ENCODE peak calls at places on chromosomes 16 and 17, in eight cellular contexts. G, H, A, P, M, V, I and R are unnamed samples.

GRCh38 chr17:3556905-3557767 is 476 bp downstream of the TRPV3 start:
- DNase-seq in H (no peak), V (no peak), M (no peak), P (no peak), G (no peak), A (no peak), I (no peak), R (no peak)

GRCh38 chr17:18028114-18028513 is 10.9 kb downstream of the ATPAF2 start:
- DNase-seq in M (no peak), I (no peak), H (no peak), V (no peak), G (no peak), A (no peak), P (no peak), R (no peak)

GRCh38 chr17:68777856-68778694 is 176.9 kb upstream of the FAM20A start:
- DNase-seq in G (no peak), V (no peak), I (no peak), A (no peak), H (no peak), M (no peak), P (no peak), R (no peak)

GRCh38 chr17:5019475-5019956 is 15.7 kb downstream of the SLC52A1 start:
- DNase-seq in M (no peak), G (no peak), A (no peak), V (peak; percentile 14), I (no peak), H (peak; percentile 28), P (no peak), R (peak; percentile 46)

GRCh38 chr17:32227910-32228309 is 37.7 kb upstream of the RHBDL3 start:
- DNase-seq in H (no peak), A (no peak), M (no peak), V (no peak), P (no peak), I (no peak), G (no peak), R (no peak)

GRCh38 chr16:69286941-69287713 is 24.0 kb upstream of the VPS4A start:
- DNase-seq in A (peak; percentile 3), V (no peak), I (peak; percentile 41), H (peak; percentile 22), G (peak; percentile 28), P (no peak), M (peak; percentile 48), R (peak; percentile 75)

GRCh38 chr16:72219282-72219681 is 47.3 kb upstream of the PMFBP1 start:
- DNase-seq in V (no peak), I (no peak), A (no peak), M (no peak), H (no peak), P (no peak), G (no peak), R (no peak)

GRCh38 chr16:22665803-22666202 is 148.2 kb upstream of the HS3ST2 start:
- DNase-seq in H (no peak), M (no peak), V (no peak), I (no peak), G (no peak), A (no peak), P (no peak), R (no peak)

GRCh38 chr17:11330871-11331270 is 89.9 kb downstream of the SHISA6 start:
- DNase-seq in V (no peak), G (no peak), M (no peak), A (no peak), P (no peak), I (no peak), H (no peak), R (no peak)

GRCh38 chr17:44044092-44044491 is 22.4 kb downstream of the LSM12 start:
- DNase-seq in G (no peak), A (no peak), V (no peak), P (no peak), M (no peak), I (no peak), H (no peak), R (no peak)

GRCh38 chr17:78242024-78242742 is 10.8 kb downstream of the TMEM235 start:
- DNase-seq in G (no peak), V (no peak), M (peak; percentile 28), P (no peak), H (no peak), A (peak; percentile 92), I (no peak), R (peak; percentile 92)

GRCh38 chr16:81796035-81796434 is 16.9 kb downstream of the PLCG2 start:
- DNase-seq in V (no peak), M (no peak), A (no peak), P (no peak), I (no peak), H (no peak), G (no peak), R (peak; percentile 92)